ENCODE peak calls at places on chromosomes 16 and 17, in five cellular contexts. W is upper lobe of right lung, Z is brain microvascular endothelial cell, J is HCT116, N is A549. D is an unnamed sample.

GRCh38 chr16:2799852-2800226 is 1.6 kb downstream of the PRSS41 start:
- DNase-seq in W (peak), Z (no peak), J (no peak), N (no peak), D (no peak)

GRCh38 chr16:47574091-47575054 is 113.2 kb downstream of the PHKB start:
- DNase-seq in W (no peak), Z (peak), J (no peak), N (no peak), D (peak)

GRCh38 chr17:78979780-78980623 is at the start of gene LGALS3BP:
- DNase-seq in W (peak), Z (peak), J (peak), N (peak), D (peak)

GRCh38 chr17:38693700-38694329 is 11.3 kb upstream of the MLLT6 start:
- DNase-seq in W (no peak), Z (no peak), J (no peak), N (no peak), D (peak)

GRCh38 chr17:2075336-2076056 is 20.6 kb downstream of the HIC1 start:
- DNase-seq in W (no peak), Z (peak), J (no peak), N (no peak), D (no peak)

GRCh38 chr17:44830359-44831269 is 527 bp upstream of the GJC1 start:
- DNase-seq in W (peak), Z (no peak), J (no peak), N (peak), D (peak)

GRCh38 chr16:55912022-55912421 is 36.8 kb upstream of the CES5A start:
- DNase-seq in W (no peak), Z (no peak), J (no peak), N (no peak), D (no peak)

GRCh38 chr17:82913304-82914043 is 73.7 kb upstream of the ZNF750 start:
- DNase-seq in W (no peak), Z (no peak), J (no peak), N (peak), D (no peak)

GRCh38 chr17:10768766-10769383 is 35.0 kb downstream of the TMEM238L start:
- DNase-seq in W (no peak), Z (no peak), J (no peak), N (no peak), D (no peak)

GRCh38 chr16:86585821-86586611 is 7.7 kb downstream of the FOXL1 start:
- DNase-seq in W (no peak), Z (no peak), J (no peak), N (no peak), D (peak)

GRCh38 chr17:19897901-19898300 is 30.2 kb upstream of the ULK2 start:
- DNase-seq in W (no peak), Z (peak), J (peak), N (no peak), D (peak)

GRCh38 chr17:74992223-74992622 is 4.8 kb downstream of the CDR2L start:
- DNase-seq in W (no peak), Z (no peak), J (no peak), N (no peak), D (no peak)

GRCh38 chr16:51152691-51153261 is 1.7 kb upstream of the SALL1 start:
- DNase-seq in W (no peak), Z (no peak), J (no peak), N (no peak), D (peak)

GRCh38 chr17:30378191-30378796 is 433 bp upstream of the CPD start:
- DNase-seq in W (peak), Z (no peak), J (no peak), N (no peak), D (no peak)

GRCh38 chr16:88376835-88377726 is 5.7 kb upstream of the ZNF469 start:
- DNase-seq in W (peak), Z (no peak), J (no peak), N (no peak), D (no peak)

GRCh38 chr17:45833826-45834439 is 10.7 kb upstream of the SPPL2C start:
- DNase-seq in W (no peak), Z (no peak), J (no peak), N (no peak), D (no peak)

GRCh38 chr17:9104370-9105041 is 83.2 kb downstream of the NTN1 start:
- DNase-seq in W (no peak), Z (no peak), J (no peak), N (no peak), D (no peak)

GRCh38 chr16:70437582-70438324 is 1.1 kb downstream of the ST3GAL2 start:
- DNase-seq in W (no peak), Z (peak), J (no peak), N (no peak), D (peak)

GRCh38 chr17:65013613-65014391 is 42.7 kb downstream of the GNA13 start:
- DNase-seq in W (no peak), Z (peak), J (peak), N (no peak), D (peak)

GRCh38 chr17:71966055-71966454 is 154.8 kb upstream of the SOX9 start:
- DNase-seq in W (no peak), Z (no peak), J (no peak), N (no peak), D (no peak)

GRCh38 chr16:27769561-27770222 is 219.7 kb downstream of the KATNIP start:
- DNase-seq in W (peak), Z (peak), J (peak), N (no peak), D (peak)

GRCh38 chr16:3858809-3859208 is 21.7 kb downstream of the CREBBP start:
- DNase-seq in W (no peak), Z (no peak), J (no peak), N (no peak), D (no peak)

GRCh38 chr16:65700599-65700998 is 578.7 kb upstream of the CDH11 start:
- DNase-seq in W (no peak), Z (no peak), J (no peak), N (no peak), D (no peak)

GRCh38 chr16:27706803-27707685 is 157.1 kb downstream of the KATNIP start:
- DNase-seq in W (peak), Z (no peak), J (no peak), N (no peak), D (no peak)

GRCh38 chr16:35753559-35754390 is 2294.4 kb downstream of the TP53TG3F start:
- DNase-seq in W (no peak), Z (no peak), J (no peak), N (no peak), D (no peak)

GRCh38 chr16:48609453-48610023 is 442 bp downstream of the N4BP1 start:
- DNase-seq in W (peak), Z (peak), J (no peak), N (peak), D (peak)

GRCh38 chr17:69928586-69928985 is 146.4 kb upstream of the KCNJ16 start:
- DNase-seq in W (no peak), Z (no peak), J (no peak), N (no peak), D (no peak)

DNA sequence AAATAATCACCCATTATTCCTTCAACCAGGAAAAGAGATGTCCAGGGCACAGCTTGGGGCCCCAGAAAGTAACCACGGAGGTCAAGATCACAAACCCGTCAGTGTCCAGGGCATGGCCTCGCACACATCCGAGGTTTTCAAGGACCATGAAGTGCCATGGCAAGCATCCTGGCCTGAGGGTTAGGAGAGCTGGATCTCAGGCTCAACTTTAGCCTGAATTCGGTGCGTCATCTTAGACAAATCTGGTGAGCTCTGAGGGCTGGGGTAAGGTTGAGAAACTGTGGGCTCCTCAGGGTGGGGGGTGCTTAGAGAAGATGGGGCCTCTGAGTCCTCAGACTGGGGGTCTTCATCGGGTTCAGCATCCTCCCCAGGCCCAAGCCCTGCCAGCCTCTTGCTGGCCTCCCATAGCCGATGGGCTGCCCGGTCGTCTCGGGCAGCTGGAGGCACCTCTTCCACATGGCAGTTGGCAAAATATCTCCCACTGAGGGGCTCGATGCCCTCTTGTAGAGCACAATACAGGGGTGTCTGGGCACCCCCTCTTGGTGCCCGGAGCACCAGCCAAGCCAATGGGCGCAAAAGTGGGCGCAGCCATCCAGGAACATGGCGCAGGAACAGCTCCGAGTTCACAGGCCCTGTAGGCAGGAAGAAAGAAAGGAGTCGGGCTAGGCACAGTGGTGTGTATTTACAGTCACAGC is 875 bp upstream of the FLOT2 start:
- DNase-seq in W (peak), Z (no peak), J (no peak), N (no peak), D (no peak)
- H3K4me3 ChIP-seq in W (peak), Z (no peak), J (peak), N (peak), D (no peak)

DNA sequence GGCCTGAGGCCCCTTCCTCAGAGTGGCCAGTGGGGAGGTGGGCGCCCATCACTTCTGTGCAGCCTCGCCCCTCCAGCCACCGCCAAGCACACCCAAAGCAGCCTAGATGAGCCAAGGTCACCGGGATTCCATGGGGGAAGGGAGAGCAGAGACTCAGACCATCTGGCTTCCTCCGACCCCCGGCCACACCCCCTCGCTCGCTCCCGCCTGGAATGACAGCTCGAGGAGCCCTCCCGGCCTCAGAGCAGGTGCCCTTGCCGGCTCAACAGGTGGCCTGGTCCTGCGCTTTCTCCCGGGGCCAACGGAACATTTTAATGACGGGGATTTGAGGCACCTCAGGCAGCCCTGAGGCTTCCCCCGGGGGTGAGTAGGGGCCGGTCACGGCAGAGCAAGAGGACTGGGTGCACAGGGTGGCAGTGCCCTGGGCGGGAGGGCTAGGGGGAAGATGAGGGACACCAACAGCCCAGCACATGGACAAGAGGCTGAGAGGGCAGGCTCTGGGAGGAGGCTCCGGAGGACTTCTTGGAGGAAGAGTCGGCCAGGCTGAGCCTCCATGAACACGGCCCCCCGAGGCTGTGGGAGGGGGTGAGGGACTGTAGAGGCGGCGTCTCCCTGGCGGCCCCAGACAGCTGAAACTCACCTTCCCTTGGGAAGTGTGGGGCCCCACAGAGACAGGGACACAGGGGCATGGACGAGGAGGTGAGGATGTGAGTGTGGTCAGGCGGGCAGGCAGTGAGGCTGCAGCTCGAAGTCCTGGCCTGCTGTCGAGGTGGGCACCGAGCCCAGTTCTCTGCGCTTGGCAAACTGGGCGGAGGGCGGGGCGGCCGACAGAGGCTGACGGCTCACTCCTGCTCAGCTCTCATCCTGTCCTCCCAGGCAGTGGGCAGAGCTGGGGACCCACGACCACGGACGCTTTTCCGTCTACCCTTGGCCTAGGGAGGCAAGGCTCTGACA is 12.5 kb upstream of the C1QTNF8 start:
- DNase-seq in W (no peak), Z (no peak), J (no peak), N (no peak), D (peak)
- TF ChIP-seq CTCF in W (no peak), Z (no peak), J (no peak), N (no peak), D (no peak)

DNA sequence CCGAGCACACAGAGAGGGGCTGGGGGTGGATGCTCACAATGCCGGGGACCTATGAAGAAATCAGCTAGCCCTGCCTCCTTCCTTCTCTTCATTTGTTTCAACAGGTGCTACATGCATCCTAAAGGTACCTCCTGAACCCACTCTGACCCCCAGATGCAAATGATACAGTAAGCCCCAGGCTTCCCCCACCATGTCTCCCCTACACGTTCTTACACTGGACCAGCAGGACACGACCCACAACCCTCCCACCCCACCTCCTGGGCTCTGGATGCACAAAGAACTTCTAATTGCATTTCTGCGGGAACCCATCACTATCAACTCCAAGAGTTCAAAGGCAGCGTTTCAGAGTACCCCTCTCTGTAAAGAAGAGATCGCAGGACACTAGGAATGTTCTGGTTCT is 2.1 kb downstream of the XYLT1 start:
- DNase-seq in W (no peak), Z (no peak), J (no peak), N (no peak), D (no peak)
- H3K4me3 ChIP-seq in W (peak), Z (peak), J (no peak), N (no peak), D (peak)

GRCh38 chr17:77436058-77436442 is 295.3 kb downstream of the SEC14L1 start:
- DNase-seq in W (no peak), Z (no peak), J (no peak), N (no peak), D (no peak)

GRCh38 chr17:77436481-77436880 is 295.7 kb downstream of the SEC14L1 start:
- DNase-seq in W (no peak), Z (no peak), J (no peak), N (no peak), D (no peak)

GRCh38 chr17:77437747-77438146 is 297.0 kb downstream of the SEC14L1 start:
- DNase-seq in W (no peak), Z (no peak), J (no peak), N (no peak), D (no peak)

GRCh38 chr17:77438241-77439204 is 297.8 kb downstream of the SEC14L1 start:
- DNase-seq in W (no peak), Z (no peak), J (no peak), N (no peak), D (no peak)

GRCh38 chr17:77437017-77437416 is 296.2 kb downstream of the SEC14L1 start:
- DNase-seq in W (no peak), Z (peak), J (no peak), N (no peak), D (peak)
- TF ChIP-seq CTCF in W (no peak), Z (peak), J (no peak), N (no peak), D (no peak)

GRCh38 chr17:81054308-81054707 is 19.4 kb downstream of the BAIAP2 start:
- DNase-seq in W (no peak), Z (no peak), J (no peak), N (no peak), D (no peak)

GRCh38 chr17:81053043-81053970 is 18.4 kb downstream of the BAIAP2 start:
- DNase-seq in W (no peak), Z (no peak), J (no peak), N (no peak), D (peak)

GRCh38 chr17:81056352-81056751 is 21.4 kb downstream of the BAIAP2 start:
- DNase-seq in W (no peak), Z (no peak), J (no peak), N (no peak), D (no peak)

GRCh38 chr17:81057079-81057730 is 22.3 kb downstream of the BAIAP2 start:
- DNase-seq in W (peak), Z (no peak), J (no peak), N (peak), D (peak)

GRCh38 chr17:81054881-81055370 is 20.0 kb downstream of the BAIAP2 start:
- DNase-seq in W (no peak), Z (no peak), J (no peak), N (no peak), D (no peak)
- H3K4me3 ChIP-seq in W (no peak), Z (no peak), J (no peak), N (no peak), D (no peak)

GRCh38 chr17:63434951-63435571 is 11.0 kb downstream of the CYB561 start:
- DNase-seq in W (peak), Z (no peak), J (peak), N (peak), D (peak)

GRCh38 chr17:63438092-63439051 is 7.7 kb downstream of the CYB561 start:
- DNase-seq in W (no peak), Z (no peak), J (no peak), N (no peak), D (no peak)

GRCh38 chr17:63437287-63438091 is 8.6 kb downstream of the CYB561 start:
- DNase-seq in W (no peak), Z (no peak), J (no peak), N (no peak), D (no peak)

GRCh38 chr17:63435681-63436522 is 10.2 kb downstream of the CYB561 start:
- DNase-seq in W (peak), Z (no peak), J (no peak), N (peak), D (no peak)

GRCh38 chr17:63436523-63437110 is 9.5 kb downstream of the CYB561 start:
- DNase-seq in W (no peak), Z (no peak), J (peak), N (no peak), D (no peak)
- TF ChIP-seq CTCF in W (peak), Z (peak), J (peak), N (peak), D (peak)

D was measured in astrocyte of the spinal cord.